ENCODE peak calls at places on chromosome 14, in eight cellular contexts. One of them, this sample, is unnamed.

GRCh38 chr14:31449971-31450610 is 7.2 kb downstream of the DTD2 start:
- DNase-seq in PC-3: peak; percentile 83
- DNase-seq in prostate gland: no peak
- DNase-seq in IMR-90: peak; percentile 41
- DNase-seq in heart right ventricle: no peak
- DNase-seq in lung: no peak
- DNase-seq in SK-N-SH: peak; percentile 65
- DNase-seq in CD8-positive, alpha-beta T cell: no peak
- DNase-seq in this sample: no peak

GRCh38 chr14:95317817-95318343 is 1.8 kb downstream of the CLMN start:
- DNase-seq in prostate gland: no peak
- DNase-seq in CD8-positive, alpha-beta T cell: no peak
- DNase-seq in lung: no peak
- DNase-seq in IMR-90: no peak
- DNase-seq in SK-N-SH: no peak
- DNase-seq in PC-3: no peak
- DNase-seq in heart right ventricle: no peak
- DNase-seq in this sample: no peak

GRCh38 chr14:99936056-99936455 is 129.2 kb upstream of the EVL start:
- DNase-seq in SK-N-SH: no peak
- DNase-seq in IMR-90: peak; percentile 64
- DNase-seq in heart right ventricle: no peak
- DNase-seq in PC-3: peak; percentile 42
- DNase-seq in prostate gland: no peak
- DNase-seq in CD8-positive, alpha-beta T cell: no peak
- DNase-seq in lung: no peak
- DNase-seq in this sample: no peak

GRCh38 chr14:50452979-50453705 is 56.5 kb upstream of the CDKL1 start:
- DNase-seq in SK-N-SH: no peak
- DNase-seq in prostate gland: no peak
- DNase-seq in CD8-positive, alpha-beta T cell: no peak
- DNase-seq in IMR-90: peak; percentile 86
- DNase-seq in heart right ventricle: no peak
- DNase-seq in lung: no peak
- DNase-seq in PC-3: peak; percentile 80
- DNase-seq in this sample: no peak

GRCh38 chr14:84024231-84024630 is 1505.7 kb upstream of the FLRT2 start:
- DNase-seq in heart right ventricle: no peak
- DNase-seq in prostate gland: no peak
- DNase-seq in SK-N-SH: no peak
- DNase-seq in lung: no peak
- DNase-seq in PC-3: no peak
- DNase-seq in CD8-positive, alpha-beta T cell: no peak
- DNase-seq in IMR-90: no peak
- DNase-seq in this sample: no peak

GRCh38 chr14:24734917-24735500 is 101.0 kb upstream of the GZMB start:
- DNase-seq in PC-3: peak; percentile 58
- DNase-seq in prostate gland: peak; percentile 71
- DNase-seq in lung: no peak
- DNase-seq in IMR-90: peak; percentile 69
- DNase-seq in heart right ventricle: no peak
- DNase-seq in SK-N-SH: peak; percentile 14
- DNase-seq in CD8-positive, alpha-beta T cell: peak; percentile 14
- DNase-seq in this sample: no peak

GRCh38 chr14:31937730-31938346 is 139.3 kb upstream of the ARHGAP5 start:
- DNase-seq in prostate gland: no peak
- DNase-seq in CD8-positive, alpha-beta T cell: peak; percentile 50
- DNase-seq in heart right ventricle: no peak
- DNase-seq in PC-3: peak; percentile 94
- DNase-seq in lung: no peak
- DNase-seq in IMR-90: peak; percentile 86
- DNase-seq in SK-N-SH: no peak
- DNase-seq in this sample: no peak

GRCh38 chr14:99747582-99748330 is 45.5 kb upstream of the EML1 start:
- DNase-seq in lung: no peak
- DNase-seq in prostate gland: no peak
- DNase-seq in PC-3: no peak
- DNase-seq in IMR-90: no peak
- DNase-seq in heart right ventricle: no peak
- DNase-seq in CD8-positive, alpha-beta T cell: no peak
- DNase-seq in SK-N-SH: no peak
- DNase-seq in this sample: no peak

GRCh38 chr14:105885561-105886320 is 359.4 kb downstream of the TMEM121 start:
- DNase-seq in PC-3: no peak
- DNase-seq in prostate gland: no peak
- DNase-seq in lung: no peak
- DNase-seq in CD8-positive, alpha-beta T cell: no peak
- DNase-seq in IMR-90: no peak
- DNase-seq in SK-N-SH: no peak
- DNase-seq in heart right ventricle: peak; percentile 6
- DNase-seq in this sample: no peak

GRCh38 chr14:105894978-105895881 is 368.8 kb downstream of the TMEM121 start:
- DNase-seq in heart right ventricle: peak; percentile 6
- DNase-seq in IMR-90: no peak
- DNase-seq in PC-3: no peak
- DNase-seq in SK-N-SH: peak; percentile 25
- DNase-seq in prostate gland: no peak
- DNase-seq in lung: no peak
- DNase-seq in CD8-positive, alpha-beta T cell: no peak
- DNase-seq in this sample: no peak

GRCh38 chr14:80275208-80275850 is 64.0 kb upstream of the DIO2 start:
- DNase-seq in SK-N-SH: no peak
- DNase-seq in IMR-90: peak; percentile 63
- DNase-seq in CD8-positive, alpha-beta T cell: no peak
- DNase-seq in PC-3: no peak
- DNase-seq in heart right ventricle: no peak
- DNase-seq in lung: no peak
- DNase-seq in prostate gland: no peak
- DNase-seq in this sample: no peak

GRCh38 chr14:101132588-101132987 is 229.1 kb upstream of the RTL1 start:
- DNase-seq in heart right ventricle: no peak
- DNase-seq in SK-N-SH: no peak
- DNase-seq in IMR-90: no peak
- DNase-seq in CD8-positive, alpha-beta T cell: peak; percentile 4
- DNase-seq in lung: peak; percentile 22
- DNase-seq in PC-3: no peak
- DNase-seq in prostate gland: peak; percentile 1
- DNase-seq in this sample: no peak

GRCh38 chr14:96304956-96305355 is 48.9 kb downstream of the BDKRB1 start:
- DNase-seq in heart right ventricle: no peak
- DNase-seq in IMR-90: no peak
- DNase-seq in PC-3: peak; percentile 19
- DNase-seq in prostate gland: no peak
- DNase-seq in SK-N-SH: no peak
- DNase-seq in lung: no peak
- DNase-seq in CD8-positive, alpha-beta T cell: no peak
- DNase-seq in this sample: no peak

GRCh38 chr14:81408595-81408994 is 8.5 kb upstream of the STON2 start:
- DNase-seq in prostate gland: no peak
- DNase-seq in lung: no peak
- DNase-seq in SK-N-SH: no peak
- DNase-seq in heart right ventricle: no peak
- DNase-seq in PC-3: peak; percentile 54
- DNase-seq in CD8-positive, alpha-beta T cell: no peak
- DNase-seq in IMR-90: no peak
- DNase-seq in this sample: no peak

GRCh38 chr14:74843653-74844052 is 32.3 kb downstream of the PROX2 start:
- DNase-seq in CD8-positive, alpha-beta T cell: no peak
- DNase-seq in IMR-90: peak; percentile 54
- DNase-seq in PC-3: no peak
- DNase-seq in SK-N-SH: peak; percentile 59
- DNase-seq in prostate gland: no peak
- DNase-seq in heart right ventricle: no peak
- DNase-seq in lung: no peak
- DNase-seq in this sample: no peak

GRCh38 chr14:52755607-52756316 is 25.8 kb downstream of the STYX start:
- DNase-seq in CD8-positive, alpha-beta T cell: no peak
- DNase-seq in IMR-90: no peak
- DNase-seq in PC-3: no peak
- DNase-seq in prostate gland: no peak
- DNase-seq in lung: no peak
- DNase-seq in heart right ventricle: no peak
- DNase-seq in SK-N-SH: no peak
- DNase-seq in this sample: no peak

GRCh38 chr14:87971010-87971409 is 22.0 kb downstream of the GALC start:
- DNase-seq in CD8-positive, alpha-beta T cell: no peak
- DNase-seq in IMR-90: no peak
- DNase-seq in prostate gland: no peak
- DNase-seq in PC-3: no peak
- DNase-seq in SK-N-SH: no peak
- DNase-seq in heart right ventricle: no peak
- DNase-seq in lung: no peak
- DNase-seq in this sample: no peak

GRCh38 chr14:73251516-73252215 is 14.4 kb downstream of the PAPLN start:
- DNase-seq in CD8-positive, alpha-beta T cell: no peak
- DNase-seq in lung: no peak
- DNase-seq in IMR-90: no peak
- DNase-seq in heart right ventricle: no peak
- DNase-seq in SK-N-SH: peak; percentile 27
- DNase-seq in prostate gland: no peak
- DNase-seq in PC-3: no peak
- DNase-seq in this sample: no peak

DNA sequence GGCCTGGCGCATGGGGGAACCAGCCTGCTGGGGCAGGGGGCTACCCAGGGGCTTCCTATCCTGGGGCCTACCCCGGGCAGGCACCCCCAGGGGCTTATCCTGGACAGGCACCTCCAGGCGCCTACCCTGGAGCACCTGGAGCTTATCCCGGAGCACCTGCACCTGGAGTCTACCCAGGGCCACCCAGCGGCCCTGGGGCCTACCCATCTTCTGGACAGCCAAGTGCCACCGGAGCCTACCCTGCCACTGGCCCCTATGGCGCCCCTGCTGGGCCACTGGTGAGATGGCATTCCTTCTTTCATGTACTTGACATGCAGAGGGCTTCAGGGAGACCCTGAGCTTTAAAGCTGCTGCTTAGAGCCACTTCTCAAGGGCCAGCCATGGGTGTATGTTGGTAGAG is 9.0 kb downstream of the LGALS3 start:
- DNase-seq in prostate gland: no peak
- DNase-seq in SK-N-SH: no peak
- DNase-seq in PC-3: peak; percentile 34
- DNase-seq in CD8-positive, alpha-beta T cell: no peak
- DNase-seq in lung: no peak
- DNase-seq in heart right ventricle: no peak
- DNase-seq in IMR-90: no peak
- DNase-seq in this sample: no peak
- H3K4me3 ChIP-seq in prostate gland: no peak overlapping the region
- H3K4me3 ChIP-seq in SK-N-SH: no peak overlapping the region
- H3K4me3 ChIP-seq in PC-3: no peak overlapping the region
- H3K4me3 ChIP-seq in CD8-positive, alpha-beta T cell: no peak overlapping the region
- H3K4me3 ChIP-seq in lung: no peak overlapping the region
- H3K4me3 ChIP-seq in heart right ventricle: no peak overlapping the region
- H3K4me3 ChIP-seq in IMR-90: no peak overlapping the region
- H3K4me3 ChIP-seq in this sample: peak overlapping the region; percentile 61

GRCh38 chr14:43316427-43316826 is 1190.7 kb downstream of the FSCB start:
- DNase-seq in prostate gland: no peak
- DNase-seq in SK-N-SH: no peak
- DNase-seq in heart right ventricle: no peak
- DNase-seq in PC-3: peak; percentile 50
- DNase-seq in IMR-90: no peak
- DNase-seq in lung: no peak
- DNase-seq in CD8-positive, alpha-beta T cell: no peak
- DNase-seq in this sample: no peak
- H3K27ac ChIP-seq in prostate gland: no peak overlapping the region
- H3K27ac ChIP-seq in SK-N-SH: no peak overlapping the region
- H3K27ac ChIP-seq in heart right ventricle: no peak overlapping the region
- H3K27ac ChIP-seq in PC-3: peak overlapping the region; percentile 60
- H3K27ac ChIP-seq in IMR-90: no peak overlapping the region
- H3K27ac ChIP-seq in lung: no peak overlapping the region
- H3K27ac ChIP-seq in CD8-positive, alpha-beta T cell: no peak overlapping the region
- H3K27ac ChIP-seq in this sample: no peak overlapping the region

GRCh38 chr14:56731187-56731586 is 79.1 kb downstream of the OTX2 start:
- DNase-seq in PC-3: no peak
- DNase-seq in lung: no peak
- DNase-seq in CD8-positive, alpha-beta T cell: no peak
- DNase-seq in SK-N-SH: no peak
- DNase-seq in heart right ventricle: no peak
- DNase-seq in prostate gland: no peak
- DNase-seq in IMR-90: no peak
- DNase-seq in this sample: no peak

GRCh38 chr14:56730468-56731145 is 79.7 kb downstream of the OTX2 start:
- DNase-seq in PC-3: no peak
- DNase-seq in CD8-positive, alpha-beta T cell: no peak
- DNase-seq in heart right ventricle: no peak
- DNase-seq in prostate gland: no peak
- DNase-seq in IMR-90: no peak
- DNase-seq in SK-N-SH: no peak
- DNase-seq in lung: no peak
- DNase-seq in this sample: no peak

GRCh38 chr14:56738020-56738419 is 72.3 kb downstream of the OTX2 start:
- DNase-seq in SK-N-SH: no peak
- DNase-seq in CD8-positive, alpha-beta T cell: no peak
- DNase-seq in heart right ventricle: no peak
- DNase-seq in IMR-90: no peak
- DNase-seq in lung: no peak
- DNase-seq in PC-3: no peak
- DNase-seq in prostate gland: no peak
- DNase-seq in this sample: no peak

DNA sequence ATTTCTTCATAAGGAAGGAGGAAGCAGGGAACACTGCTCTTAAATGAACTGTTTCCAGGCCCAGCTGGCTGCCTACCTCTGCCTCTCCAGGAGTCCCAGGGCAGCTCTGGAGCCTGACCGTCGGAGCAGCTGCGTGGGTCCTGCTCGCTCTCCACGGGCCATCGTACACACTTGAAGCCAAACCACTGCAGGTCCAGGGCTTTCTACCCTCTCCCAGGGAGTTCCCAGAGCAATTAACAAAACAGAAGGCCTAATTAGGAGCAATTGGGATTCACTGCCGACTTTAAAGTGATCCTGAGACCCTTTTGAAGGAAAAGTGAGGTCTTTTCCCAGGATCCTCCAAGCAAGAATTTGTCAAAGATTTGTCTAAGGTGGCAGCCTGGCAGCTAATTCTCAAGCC is 76.9 kb downstream of the OTX2 start:
- DNase-seq in heart right ventricle: no peak
- DNase-seq in PC-3: no peak
- DNase-seq in SK-N-SH: no peak
- DNase-seq in lung: no peak
- DNase-seq in IMR-90: no peak
- DNase-seq in prostate gland: no peak
- DNase-seq in CD8-positive, alpha-beta T cell: no peak
- DNase-seq in this sample: no peak
- H3K4me3 ChIP-seq in heart right ventricle: no peak overlapping the region
- H3K4me3 ChIP-seq in PC-3: no peak overlapping the region
- H3K4me3 ChIP-seq in SK-N-SH: no peak overlapping the region
- H3K4me3 ChIP-seq in lung: no peak overlapping the region
- H3K4me3 ChIP-seq in IMR-90: no peak overlapping the region
- H3K4me3 ChIP-seq in prostate gland: no peak overlapping the region
- H3K4me3 ChIP-seq in CD8-positive, alpha-beta T cell: no peak overlapping the region
- H3K4me3 ChIP-seq in this sample: no peak overlapping the region

DNA sequence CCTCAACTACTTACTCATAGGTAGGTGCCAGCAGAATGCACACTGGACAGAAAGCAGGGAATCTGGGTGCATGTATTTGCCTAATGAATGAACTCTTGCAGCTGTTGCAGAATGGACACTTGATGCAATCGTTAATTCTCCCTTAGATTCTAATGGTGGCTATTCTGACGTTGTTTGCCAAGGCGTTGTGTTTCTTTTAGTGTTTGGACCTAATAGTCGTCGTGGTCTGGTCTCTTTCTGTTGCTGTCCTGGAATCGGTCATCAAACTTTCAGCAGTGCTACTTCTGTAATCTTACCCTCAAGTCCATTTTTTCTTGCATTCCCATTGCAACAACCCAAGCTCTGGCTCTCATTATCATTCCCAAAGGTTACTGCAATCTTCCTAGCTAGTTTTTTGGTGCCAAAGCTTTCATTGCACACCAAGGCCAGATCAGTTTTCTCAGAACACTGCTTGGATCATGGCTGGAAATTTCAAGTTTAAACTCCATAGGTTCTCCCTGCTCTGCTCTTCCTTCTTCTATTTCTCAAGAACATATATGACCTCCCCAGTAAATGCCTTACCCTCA is 31.3 kb downstream of the BMP4 start:
- DNase-seq in SK-N-SH: no peak
- DNase-seq in prostate gland: no peak
- DNase-seq in lung: no peak
- DNase-seq in CD8-positive, alpha-beta T cell: no peak
- DNase-seq in IMR-90: no peak
- DNase-seq in heart right ventricle: no peak
- DNase-seq in PC-3: no peak
- DNase-seq in this sample: no peak
- H3K27ac ChIP-seq in SK-N-SH: no peak overlapping the region
- H3K27ac ChIP-seq in prostate gland: no peak overlapping the region
- H3K27ac ChIP-seq in lung: no peak overlapping the region
- H3K27ac ChIP-seq in CD8-positive, alpha-beta T cell: no peak overlapping the region
- H3K27ac ChIP-seq in IMR-90: peak overlapping the region; percentile 46
- H3K27ac ChIP-seq in heart right ventricle: no peak overlapping the region
- H3K27ac ChIP-seq in PC-3: peak overlapping the region; percentile 38
- H3K27ac ChIP-seq in this sample: no peak overlapping the region